ENCODE peak calls at places on chromosome 16, in six cellular contexts. Q is esophagus squamous epithelium, Z is IMR-90, J is thoracic aorta, X is upper lobe of right lung, G is GM23338. R is an unnamed sample. For H3K4me1, the result is how much of the 10 kb centered on the place peaks cover.

GRCh38 chr16:56532714-56533113 is 12.9 kb upstream of the BBS2 start:
- DNase-seq in Q (no peak), Z (no peak), J (no peak), X (no peak), G (peak), R (no peak)

GRCh38 chr16:80459331-80459777 is 81.4 kb upstream of the DYNLRB2 start:
- DNase-seq in Q (no peak), Z (no peak), J (no peak), X (no peak), G (peak), R (no peak)

GRCh38 chr16:58755989-58756649 is 22.0 kb upstream of the GOT2 start:
- DNase-seq in Q (peak), Z (peak), J (peak), X (no peak), G (peak), R (peak)

GRCh38 chr16:12611006-12611477 is 192.6 kb downstream of the CPPED1 start:
- DNase-seq in Q (no peak), Z (no peak), J (no peak), X (no peak), G (no peak), R (no peak)

GRCh38 chr16:73173396-73173795 is 125.5 kb upstream of the ZFHX3 start:
- DNase-seq in Q (no peak), Z (no peak), J (no peak), X (no peak), G (no peak), R (no peak)

GRCh38 chr16:66383551-66383950 is 17.1 kb downstream of the CDH5 start:
- DNase-seq in Q (no peak), Z (no peak), J (no peak), X (no peak), G (no peak), R (no peak)

GRCh38 chr16:66402166-66402565 is 24.9 kb upstream of the BEAN1 start:
- DNase-seq in Q (no peak), Z (no peak), J (no peak), X (no peak), G (no peak), R (no peak)

GRCh38 chr16:31569360-31569717 is 41.6 kb downstream of the AHSP start:
- DNase-seq in Q (no peak), Z (no peak), J (no peak), X (no peak), G (peak), R (no peak)

GRCh38 chr16:71675380-71675779 is 49.1 kb downstream of the PHLPP2 start:
- DNase-seq in Q (no peak), Z (peak), J (no peak), X (no peak), G (no peak), R (no peak)

DNA sequence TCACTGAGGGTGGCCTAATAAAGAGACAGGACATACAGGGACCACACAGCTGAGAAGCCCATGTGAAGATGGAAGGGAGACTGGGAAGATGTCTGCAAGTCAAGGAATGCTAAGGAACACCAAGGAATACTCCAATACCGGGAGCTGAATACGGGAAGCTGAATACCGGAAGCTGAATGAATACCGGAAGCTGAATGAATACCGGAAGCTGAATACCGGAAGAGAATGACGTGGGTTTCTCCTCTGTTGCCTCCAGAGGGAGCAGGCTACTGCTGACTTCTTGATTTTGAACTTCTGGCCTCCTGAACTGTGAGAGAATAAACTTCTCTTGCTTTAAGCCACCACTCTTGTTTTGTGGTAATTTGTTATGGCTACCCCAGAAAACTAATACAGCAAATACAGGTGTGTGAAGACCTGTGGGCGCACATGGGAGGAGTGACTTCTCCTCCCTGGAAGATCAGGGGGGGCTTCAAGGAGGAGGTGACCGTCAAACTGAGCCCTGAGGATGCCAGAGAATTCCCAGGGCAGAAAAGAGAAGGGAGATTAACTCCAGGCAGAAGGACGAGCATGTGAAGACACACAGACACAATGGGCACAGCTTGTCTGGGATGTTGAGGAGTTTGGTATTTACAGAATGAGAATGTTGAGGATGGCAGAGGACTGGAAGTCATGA is 259.9 kb downstream of the IRF8 start:
- DNase-seq in Q (no peak), Z (peak), J (no peak), X (no peak), G (peak), R (no peak)
- TF ChIP-seq CTCF in Q (no peak), Z (peak), J (no peak), X (no peak), G (peak), R (no peak)

GRCh38 chr16:89393731-89394406 is 96.5 kb downstream of the ANKRD11 start:
- DNase-seq in Q (no peak), Z (no peak), J (no peak), X (peak), G (no peak), R (no peak)
- H3K4me1 ChIP-seq in Q (half or more), Z (under half), J (under half), X (under half), G (half or more), R (under half)

GRCh38 chr16:4693296-4693955 is at the start of gene NUDT16L1:
- DNase-seq in Q (peak), Z (peak), J (peak), X (peak), G (peak), R (peak)
- TF ChIP-seq CTCF in Q (peak), Z (peak), J (peak), X (peak), G (no peak), R (no peak)

GRCh38 chr16:47568355-47568754 is 107.2 kb downstream of the PHKB start:
- DNase-seq in Q (no peak), Z (no peak), J (no peak), X (no peak), G (no peak), R (no peak)
- H3K4me1 ChIP-seq in Q (under half), Z (under half), J (under half), X (under half), G (under half), R (under half)

GRCh38 chr16:27073733-27074132 is 7.0 kb downstream of the C16orf82 start:
- DNase-seq in Q (no peak), Z (no peak), J (no peak), X (no peak), G (no peak), R (no peak)
- TF ChIP-seq CTCF in Q (no peak), Z (no peak), J (no peak), X (no peak), G (no peak), R (no peak)

DNA sequence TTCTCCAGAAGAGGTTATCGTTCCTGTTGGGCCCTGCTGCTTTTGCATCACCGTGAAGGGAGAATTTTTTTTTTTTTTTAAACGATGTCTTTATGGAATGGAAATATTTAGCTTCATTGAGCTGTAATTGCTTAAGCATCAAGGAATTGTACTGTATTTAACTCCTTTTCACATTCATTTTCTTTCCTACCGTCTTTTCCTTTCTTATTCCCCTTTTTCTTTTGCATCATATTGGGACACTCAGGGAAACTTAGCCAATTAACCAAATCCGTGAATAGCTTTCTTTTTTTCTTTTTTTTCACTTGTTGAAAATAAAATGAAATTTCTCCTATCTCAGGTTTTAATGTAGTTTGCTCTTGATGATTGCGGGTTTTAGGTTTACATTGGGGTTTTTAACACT is 1.5 kb downstream of the TNRC6A start:
- DNase-seq in Q (no peak), Z (no peak), J (no peak), X (no peak), G (no peak), R (no peak)
- H3K4me1 ChIP-seq in Q (under half), Z (under half), J (under half), X (under half), G (under half), R (under half)

DNA sequence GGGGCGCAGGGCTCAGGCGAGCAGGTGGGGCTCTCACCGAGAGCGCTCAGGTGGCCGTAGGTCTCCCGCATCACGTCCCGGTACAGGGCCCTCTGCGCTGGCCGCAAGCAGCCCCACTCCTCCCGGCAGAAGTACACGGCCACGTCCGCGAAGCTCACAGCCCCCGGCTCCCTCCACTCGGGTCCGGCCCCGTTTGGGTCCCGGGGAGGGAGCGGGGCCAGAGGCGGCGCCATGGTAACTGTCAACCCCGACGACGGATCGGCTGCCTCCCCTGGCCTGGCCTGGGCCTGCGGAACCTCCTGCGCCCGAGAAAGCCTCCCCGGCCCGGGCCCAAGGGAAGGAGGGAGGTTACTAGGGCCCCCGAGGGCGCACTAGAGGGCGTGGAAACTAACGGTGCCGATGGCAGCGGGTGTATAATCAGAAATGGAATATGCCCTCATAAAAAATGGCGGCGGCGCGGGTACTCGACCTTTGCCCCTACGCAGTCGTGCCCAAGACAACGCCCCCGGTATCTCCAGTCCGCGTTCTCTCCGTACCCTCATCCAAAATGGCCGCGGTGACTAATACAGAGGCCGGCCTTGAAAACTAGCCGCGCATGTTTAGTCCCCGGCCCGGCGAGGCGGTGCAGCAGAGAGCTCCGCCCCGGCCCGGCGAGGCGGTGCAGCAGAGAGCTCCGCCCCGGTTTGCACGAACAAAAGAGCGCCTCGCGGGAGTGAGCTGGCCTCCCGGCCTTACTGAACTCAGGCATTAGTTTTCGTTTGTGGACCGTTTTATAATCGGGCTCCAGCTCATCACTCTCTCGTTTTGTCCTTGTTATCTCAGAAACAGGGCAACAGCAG is at the start of gene ZNF764:
- DNase-seq in Q (peak), Z (peak), J (peak), X (peak), G (peak), R (peak)
- TF ChIP-seq CTCF in Q (peak), Z (no peak), J (no peak), X (peak), G (no peak), R (no peak)

DNA sequence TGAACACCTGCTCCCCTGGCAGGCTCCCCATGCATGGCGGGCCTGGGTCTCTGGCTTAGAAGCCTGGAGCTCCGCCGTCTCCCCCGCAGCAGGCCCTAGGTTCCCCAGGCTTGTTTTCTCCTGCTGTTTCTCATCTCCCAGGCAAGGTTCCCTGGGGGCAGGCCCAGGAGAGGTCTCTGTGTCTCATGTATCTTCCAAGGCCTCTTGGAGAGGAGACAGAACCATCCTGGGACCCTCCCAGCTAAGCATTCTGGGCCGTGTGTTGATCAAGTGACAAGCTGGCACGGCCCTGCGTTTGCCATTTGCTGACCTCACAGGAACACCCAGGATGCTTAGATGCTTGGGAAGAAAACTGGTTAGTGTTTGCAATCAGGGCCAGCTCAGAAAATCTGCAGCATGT is 202.4 kb upstream of the CIBAR2 start:
- DNase-seq in Q (no peak), Z (no peak), J (no peak), X (no peak), G (no peak), R (no peak)
- H3K4me1 ChIP-seq in Q (under half), Z (under half), J (under half), X (under half), G (under half), R (under half)

GRCh38 chr16:3752984-3753383 is 35.7 kb upstream of the TRAP1 start:
- DNase-seq in Q (no peak), Z (no peak), J (no peak), X (no peak), G (peak), R (no peak)
- TF ChIP-seq CTCF in Q (no peak), Z (no peak), J (no peak), X (no peak), G (peak), R (no peak)